ENCODE peak calls at places on chromosomes 7 and 10, in seven cellular contexts. E is germinal center; T is stimulated activated CD4-positive, alpha-beta T cell treated with anti-CD3 and anti-CD28 coated beads, Interleukin-1b, Interleukin-23, amount 100 ng/mL, for 24 hours; V is aorta; I is EL; M is uterus; S is cardiac fibroblast. Z is an unnamed sample.
A peak's percentile ranks its signal among the peaks of the same experiment; 100 is the strongest.

GRCh38 chr7:922334-923107 is 32.0 kb downstream of the ADAP1 start:
- DNase-seq in E (no peak), T (peak; percentile 39), V (peak; percentile 61), I (no peak), M (no peak), S (no peak), Z (no peak)

GRCh38 chr7:15248514-15248913 is 313.3 kb downstream of the AGMO start:
- DNase-seq in E (no peak), T (no peak), V (no peak), I (no peak), M (no peak), S (no peak), Z (no peak)

GRCh38 chr10:130027716-130028464 is 63.8 kb upstream of the EBF3 start:
- DNase-seq in E (no peak), T (no peak), V (peak; percentile 74), I (peak; percentile 61), M (no peak), S (no peak), Z (no peak)

GRCh38 chr7:51551070-51551469 is 234.5 kb upstream of the COBL start:
- DNase-seq in E (no peak), T (no peak), V (no peak), I (no peak), M (no peak), S (no peak), Z (no peak)

GRCh38 chr10:1399431-1400120 is 337.7 kb downstream of the ADARB2 start:
- DNase-seq in E (no peak), T (no peak), V (no peak), I (no peak), M (no peak), S (no peak), Z (no peak)

GRCh38 chr7:3710122-3710521 is 409.1 kb downstream of the SDK1 start:
- DNase-seq in E (no peak), T (no peak), V (no peak), I (no peak), M (no peak), S (no peak), Z (no peak)

GRCh38 chr10:131983780-131984179 is 2.1 kb upstream of the BNIP3 start:
- DNase-seq in E (no peak), T (no peak), V (no peak), I (peak; percentile 95), M (no peak), S (peak; percentile 51), Z (peak; percentile 83)

GRCh38 chr10:1406172-1406975 is 331.0 kb downstream of the ADARB2 start:
- DNase-seq in E (no peak), T (no peak), V (no peak), I (no peak), M (no peak), S (no peak), Z (no peak)

Z was measured in AG08395.